ENCODE peak calls at places on chromosomes 2 and 18, in four cellular contexts. A is Kasumi-1; E is stimulated activated CD8-positive, alpha-beta memory T cell treated with anti-CD3 and anti-CD28 coated beads, Interleukin-4, amount 100 ng/mL, for 24 hours; N is activated CD4-positive, CD25-positive, alpha-beta regulatory T cell treated with anti-CD3 and anti-CD28 coated beads, Interleukin-2, amount 50 U/mL, for 72 hours. G is an unnamed sample.

GRCh38 chr2:227655454-227655853 is 11.2 kb upstream of the SCYGR5 start:
- DNase-seq in E (no peak), A (no peak), N (no peak), G (no peak)

GRCh38 chr2:186842373-186842772 is 6.6 kb downstream of the ZSWIM2 start:
- DNase-seq in N (no peak), E (no peak), A (no peak), G (no peak)

GRCh38 chr2:11863513-11864328 is 117.3 kb downstream of the LPIN1 start:
- DNase-seq in N (peak; percentile 70), A (peak; percentile 76), E (peak; percentile 52), G (peak; percentile 71)

GRCh38 chr2:47551800-47552525 is 149.0 kb downstream of the MSH2 start:
- DNase-seq in A (peak; percentile 22), N (no peak), E (no peak), G (no peak)

GRCh38 chr2:224769489-224769888 is 53.3 kb upstream of the CCDC195 start:
- DNase-seq in N (no peak), E (no peak), A (no peak), G (no peak)

GRCh38 chr2:233365861-233366520 is 11.7 kb downstream of the DGKD start:
- DNase-seq in A (no peak), N (no peak), E (no peak), G (no peak)

GRCh38 chr18:9697121-9697520 is 11.0 kb upstream of the RAB31 start:
- DNase-seq in A (no peak), N (no peak), E (no peak), G (no peak)

GRCh38 chr2:109164739-109165221 is 35.8 kb downstream of the SH3RF3 start:
- DNase-seq in N (no peak), E (no peak), A (peak; percentile 54), G (peak; percentile 25)

GRCh38 chr18:13823707-13824395 is at the start of gene MC5R:
- DNase-seq in E (peak; percentile 67), A (peak; percentile 69), N (peak; percentile 83), G (peak; percentile 75)

GRCh38 chr2:85933753-85934594 is 45.2 kb upstream of the ST3GAL5 start:
- DNase-seq in N (no peak), E (no peak), A (no peak), G (peak; percentile 32)

GRCh38 chr18:9617006-9617542 is 2.7 kb upstream of the PPP4R1 start:
- DNase-seq in N (no peak), E (no peak), A (peak; percentile 51), G (no peak)

GRCh38 chr2:40507429-40507828 is 55.5 kb upstream of the SLC8A1 start:
- DNase-seq in A (peak; percentile 37), N (no peak), E (no peak), G (peak; percentile 49)

GRCh38 chr2:178899664-178900063 is 92.4 kb upstream of the TTN start:
- DNase-seq in N (no peak), A (no peak), E (no peak), G (no peak)

GRCh38 chr2:175454953-175455389 is 273.5 kb upstream of the ATP5MC3 start:
- DNase-seq in N (no peak), E (no peak), A (no peak), G (no peak)

GRCh38 chr2:229445501-229446294 is 174.6 kb upstream of the PID1 start:
- DNase-seq in A (no peak), N (no peak), E (no peak), G (no peak)

GRCh38 chr2:237723613-237724012 is 75.0 kb upstream of the RBM44 start:
- DNase-seq in E (no peak), N (no peak), A (peak; percentile 29), G (peak; percentile 37)

GRCh38 chr2:1069847-1070246 is 119.2 kb downstream of the SNTG2 start:
- DNase-seq in A (no peak), N (no peak), E (no peak), G (no peak)

GRCh38 chr2:27992787-27993747 is 102.5 kb downstream of the BABAM2 start:
- DNase-seq in A (no peak), E (no peak), N (no peak), G (peak; percentile 23)

GRCh38 chr2:96970248-96970875 is 16.0 kb downstream of the FAM178B start:
- DNase-seq in E (no peak), A (peak; percentile 28), N (no peak), G (peak; percentile 48)

GRCh38 chr2:75728614-75729419 is 18.1 kb upstream of the GCFC2 start:
- DNase-seq in A (no peak), E (no peak), N (no peak), G (no peak)

GRCh38 chr2:169112841-169113240 is 43.5 kb downstream of the DHRS9 start:
- DNase-seq in A (no peak), N (no peak), E (no peak), G (no peak)

GRCh38 chr2:215605214-215605613 is 169.3 kb upstream of the FN1 start:
- DNase-seq in E (no peak), N (no peak), A (no peak), G (no peak)

GRCh38 chr2:62787381-62787780 is 81.9 kb downstream of the EHBP1 start:
- DNase-seq in A (peak; percentile 75), N (no peak), E (no peak), G (peak; percentile 54)

GRCh38 chr2:49621014-49621413 is 466.7 kb upstream of the FSHR start:
- DNase-seq in E (no peak), N (no peak), A (no peak), G (no peak)

GRCh38 chr18:61608306-61608705 is 275.1 kb downstream of the CDH20 start:
- DNase-seq in N (no peak), A (no peak), E (no peak), G (no peak)

GRCh38 chr2:133972786-133973185 is 281.1 kb upstream of the MGAT5 start:
- DNase-seq in N (no peak), A (no peak), E (no peak), G (no peak)

GRCh38 chr2:100451734-100452133 is 18.5 kb upstream of the NMS start:
- DNase-seq in N (no peak), A (no peak), E (no peak), G (no peak)

GRCh38 chr18:45749918-45750689 is 26.1 kb downstream of the SLC14A1 start:
- DNase-seq in N (no peak), E (no peak), A (no peak), G (no peak)

G was measured in KBM-7.